ENCODE peak calls at places on chromosomes 5 and 9, in nine cellular contexts. S is choroid plexus epithelial cell, F is ecto neural progenitor cell, Z is activated T-cell treated with anti-CD3 and anti-CD28 coated beads for 24 hours, O is RPMI7951, Y is T47D, V is NCI-H774, W is NCI-H1417, X is HCT116. R is an unnamed sample.

GRCh38 chr9:18857334-18857733 is 175.7 kb downstream of the SAXO1 start:
- DNase-seq in Z (no peak), Y (no peak), X (no peak), F (no peak), W (no peak), O (no peak), S (no peak), V (no peak), R (no peak)

GRCh38 chr5:174734571-174735497 is 10.5 kb downstream of the MSX2 start:
- DNase-seq in Y (no peak), Z (no peak), X (no peak), O (no peak), F (peak), W (no peak), S (no peak), V (no peak), R (no peak)

GRCh38 chr5:36147681-36148080 is 4.0 kb downstream of the LMBRD2 start:
- DNase-seq in W (no peak), V (no peak), F (no peak), X (no peak), Z (no peak), O (no peak), Y (no peak), S (peak), R (no peak)

GRCh38 chr5:154220625-154221024 is 30.1 kb downstream of the GALNT10 start:
- DNase-seq in F (no peak), V (no peak), W (no peak), Z (no peak), X (peak), S (peak), O (peak), Y (no peak), R (no peak)

GRCh38 chr5:177301503-177302165 is 1.9 kb downstream of the RAB24 start:
- DNase-seq in Y (peak), F (no peak), S (no peak), Z (no peak), X (no peak), V (peak), O (no peak), W (peak), R (no peak)

GRCh38 chr9:5043381-5043780 is 58.3 kb downstream of the JAK2 start:
- DNase-seq in Z (no peak), Y (no peak), S (peak), X (no peak), F (no peak), O (no peak), W (no peak), V (no peak), R (no peak)

GRCh38 chr5:677131-678101 is 15.7 kb downstream of the TPPP start:
- DNase-seq in S (no peak), Z (no peak), X (no peak), V (no peak), O (no peak), Y (no peak), F (peak), W (no peak), R (no peak)

GRCh38 chr9:94973491-94973941 is 247.0 kb downstream of the AOPEP start:
- DNase-seq in Y (no peak), O (no peak), S (peak), W (peak), Z (no peak), F (no peak), X (no peak), V (no peak), R (no peak)

GRCh38 chr9:95003694-95004451 is 277.4 kb downstream of the AOPEP start:
- DNase-seq in V (peak), Y (peak), S (peak), O (peak), W (peak), Z (no peak), X (no peak), F (no peak), R (no peak)

GRCh38 chr5:143401846-143402463 is 1.5 kb downstream of the NR3C1 start:
- DNase-seq in X (no peak), V (no peak), Z (no peak), Y (no peak), W (no peak), S (no peak), O (no peak), F (no peak), R (no peak)

GRCh38 chr5:116573617-116574431 is 799 bp downstream of the SEMA6A start:
- DNase-seq in V (no peak), F (peak), Z (no peak), X (no peak), W (peak), S (peak), O (peak), Y (peak), R (no peak)

GRCh38 chr5:125033602-125034001 is 287.2 kb upstream of the ZNF608 start:
- DNase-seq in X (no peak), S (no peak), Y (no peak), V (no peak), W (no peak), F (no peak), O (peak), Z (no peak), R (no peak)

GRCh38 chr9:98971168-98971914 is 27.6 kb downstream of the COL15A1 start:
- DNase-seq in O (peak), F (no peak), V (no peak), X (no peak), Y (no peak), Z (no peak), S (peak), W (no peak), R (no peak)

GRCh38 chr9:123111427-123111826 is 78.0 kb downstream of the GPR21 start:
- DNase-seq in Z (no peak), F (no peak), X (no peak), V (no peak), W (no peak), S (no peak), O (no peak), Y (no peak), R (no peak)

GRCh38 chr5:141672856-141673813 is 8.9 kb downstream of the ARAP3 start:
- DNase-seq in O (no peak), X (no peak), V (no peak), S (no peak), Z (no peak), W (peak), F (no peak), Y (no peak), R (no peak)

GRCh38 chr5:102670224-102670836 is 84.8 kb upstream of the PAM start:
- DNase-seq in V (no peak), X (peak), S (peak), W (no peak), Z (no peak), O (peak), F (peak), Y (peak), R (no peak)

GRCh38 chr5:140673187-140673976 is at the start of gene DND1:
- DNase-seq in F (no peak), S (no peak), V (no peak), Y (no peak), Z (no peak), O (no peak), X (no peak), W (no peak), R (no peak)

GRCh38 chr9:19642256-19642655 is 146.6 kb downstream of the SLC24A2 start:
- DNase-seq in O (no peak), S (no peak), F (no peak), Z (no peak), X (no peak), V (peak), Y (no peak), W (peak), R (no peak)

GRCh38 chr5:34011521-34011920 is 3.7 kb upstream of the AMACR start:
- DNase-seq in V (no peak), X (no peak), F (no peak), Y (no peak), Z (no peak), W (no peak), S (no peak), O (no peak), R (no peak)

GRCh38 chr5:7897014-7897600 is 28.2 kb downstream of the MTRR start:
- DNase-seq in X (no peak), F (peak), W (peak), Z (no peak), V (no peak), S (peak), Y (no peak), O (peak), R (peak)